ENCODE peak calls at places on chromosomes 4 and X, in eight cellular contexts. N is fibroblast of lung, D is GM23248, B is HCT116, K is A673, E is mammary epithelial cell, V is keratinocyte, U is astrocyte. P is an unnamed sample.

GRCh38 chr4:82823062-82823461 is 24.5 kb upstream of the SCD5 start:
- DNase-seq in N (peak), D (peak), B (no peak), K (no peak), E (no peak), V (no peak), U (peak), P (no peak)

GRCh38 chrX:34918856-34919255 is 23.7 kb upstream of the FAM47B start:
- DNase-seq in N (peak), D (peak), B (no peak), K (peak), E (peak), V (no peak), U (peak), P (peak)

GRCh38 chr4:152115794-152116193 is 355.0 kb upstream of the GATB start:
- DNase-seq in N (no peak), D (no peak), B (no peak), K (peak), E (no peak), V (no peak), U (no peak), P (peak)

GRCh38 chr4:37662306-37662705 is 23.9 kb downstream of the RELL1 start:
- DNase-seq in N (no peak), D (no peak), B (no peak), K (no peak), E (no peak), V (no peak), U (no peak), P (no peak)

GRCh38 chr4:128249787-128250668 is 37.6 kb downstream of the PGRMC2 start:
- DNase-seq in N (no peak), D (no peak), B (peak), K (peak), E (no peak), V (no peak), U (no peak), P (no peak)

GRCh38 chr4:108094923-108095482 is 73.7 kb downstream of the LEF1 start:
- DNase-seq in N (no peak), D (no peak), B (no peak), K (no peak), E (no peak), V (no peak), U (no peak), P (no peak)

GRCh38 chr4:101262683-101263082 is 84.6 kb downstream of the PPP3CA start:
- DNase-seq in N (no peak), D (no peak), B (no peak), K (no peak), E (no peak), V (no peak), U (no peak), P (no peak)

GRCh38 chrX:17009856-17010650 is 63.6 kb downstream of the REPS2 start:
- DNase-seq in N (no peak), D (no peak), B (no peak), K (no peak), E (no peak), V (no peak), U (no peak), P (no peak)

GRCh38 chrX:12973561-12974216 is 1.2 kb upstream of the TMSB4X start:
- DNase-seq in N (no peak), D (no peak), B (no peak), K (no peak), E (no peak), V (no peak), U (no peak), P (no peak)

GRCh38 chr4:48483777-48484493 is 792 bp downstream of the SLC10A4 start:
- DNase-seq in N (no peak), D (peak), B (no peak), K (no peak), E (no peak), V (no peak), U (no peak), P (no peak)

GRCh38 chr4:25727711-25728493 is 72.3 kb downstream of the SLC34A2 start:
- DNase-seq in N (no peak), D (no peak), B (no peak), K (no peak), E (peak), V (no peak), U (no peak), P (no peak)

GRCh38 chrX:13120017-13120416 is 75.6 kb upstream of the FAM9C start:
- DNase-seq in N (peak), D (peak), B (no peak), K (no peak), E (no peak), V (no peak), U (peak), P (no peak)

GRCh38 chrX:37998586-37999267 is 7.6 kb upstream of the SYTL5 start:
- DNase-seq in N (peak), D (peak), B (peak), K (no peak), E (peak), V (no peak), U (peak), P (no peak)

GRCh38 chr4:10783351-10783750 is 98.8 kb upstream of the CLNK start:
- DNase-seq in N (peak), D (peak), B (no peak), K (no peak), E (peak), V (no peak), U (peak), P (no peak)
- TF ChIP-seq EZH2 in N (no peak), D (no peak), B (no peak), K (no peak), E (no peak), V (no peak), U (no peak), P (no peak)

DNA sequence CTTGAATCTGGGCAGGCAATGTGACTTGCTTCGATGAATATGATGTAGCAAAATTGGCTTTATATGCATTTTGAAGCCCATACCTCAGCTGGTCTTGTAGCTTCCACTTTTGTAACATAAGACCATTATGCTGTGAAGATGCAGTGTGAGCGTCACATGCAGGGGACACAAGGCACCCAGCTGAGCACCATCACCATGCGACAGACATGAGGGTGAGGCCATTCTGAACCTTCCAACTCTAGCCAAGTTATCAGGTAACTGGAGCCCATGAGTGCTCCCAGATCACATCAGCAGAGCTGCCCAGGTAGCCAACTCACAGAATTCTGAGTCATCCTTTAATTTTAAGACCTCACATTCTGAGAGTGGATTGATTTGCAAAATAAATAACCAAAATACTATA is 705.9 kb downstream of the FSTL5 start:
- DNase-seq in N (no peak), D (no peak), B (no peak), K (no peak), E (no peak), V (no peak), U (no peak), P (no peak)
- H3K4me3 ChIP-seq in N (no peak), D (no peak), B (no peak), K (no peak), E (no peak), V (no peak), U (no peak), P (no peak)

DNA sequence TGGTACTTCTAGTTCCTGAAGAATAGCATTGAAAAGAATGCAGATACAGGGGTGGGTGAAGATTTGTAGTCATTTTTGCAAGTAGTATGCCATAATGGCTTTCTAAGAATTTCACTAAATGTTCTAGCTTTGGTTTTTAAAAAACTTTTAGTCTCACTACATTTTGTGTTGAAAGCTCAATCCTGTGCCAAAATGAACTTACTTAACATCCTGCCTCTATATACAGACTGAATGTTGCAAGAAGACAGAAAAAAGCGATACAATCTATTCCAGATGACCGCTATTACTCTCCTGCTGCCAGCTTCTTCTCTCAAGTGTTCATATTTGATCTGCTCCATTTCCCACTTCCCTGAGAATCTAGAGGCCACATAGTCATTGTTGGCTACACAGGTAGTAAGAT is 977.0 kb upstream of the ADGRL3 start:
- DNase-seq in N (no peak), D (no peak), B (no peak), K (no peak), E (no peak), V (no peak), U (no peak), P (no peak)
- TF ChIP-seq EZH2 in N (no peak), D (no peak), B (no peak), K (no peak), E (no peak), V (no peak), U (no peak), P (no peak)

GRCh38 chr4:184818216-184818564 is 7.6 kb downstream of the ACSL1 start:
- DNase-seq in N (no peak), D (no peak), B (no peak), K (no peak), E (no peak), V (no peak), U (no peak), P (no peak)
- H3K4me3 ChIP-seq in N (no peak), D (no peak), B (no peak), K (no peak), E (no peak), V (no peak), U (no peak), P (no peak)

GRCh38 chr4:169663402-169663801 is 43.0 kb downstream of the CLCN3 start:
- DNase-seq in N (no peak), D (no peak), B (no peak), K (no peak), E (no peak), V (no peak), U (no peak), P (no peak)

GRCh38 chr4:169664615-169665014 is 44.2 kb downstream of the CLCN3 start:
- DNase-seq in N (peak), D (peak), B (no peak), K (peak), E (no peak), V (no peak), U (peak), P (peak)

GRCh38 chr4:169663894-169664293 is 43.5 kb downstream of the CLCN3 start:
- DNase-seq in N (peak), D (no peak), B (no peak), K (peak), E (peak), V (no peak), U (peak), P (no peak)

GRCh38 chr4:169665039-169665732 is 44.8 kb downstream of the CLCN3 start:
- DNase-seq in N (peak), D (no peak), B (no peak), K (peak), E (no peak), V (no peak), U (no peak), P (no peak)

GRCh38 chr4:169668069-169668721 is 47.8 kb downstream of the CLCN3 start:
- DNase-seq in N (no peak), D (no peak), B (no peak), K (no peak), E (no peak), V (no peak), U (no peak), P (no peak)
- TF ChIP-seq EZH2 in N (no peak), D (no peak), B (no peak), K (no peak), E (no peak), V (no peak), U (no peak), P (no peak)

GRCh38 chr4:89535251-89535650 is 227.7 kb upstream of the GPRIN3 start:
- DNase-seq in N (no peak), D (peak), B (no peak), K (no peak), E (no peak), V (no peak), U (no peak), P (no peak)

GRCh38 chr4:89538171-89538570 is 230.6 kb upstream of the GPRIN3 start:
- DNase-seq in N (no peak), D (no peak), B (no peak), K (no peak), E (no peak), V (no peak), U (no peak), P (no peak)

GRCh38 chr4:89538886-89539285 is 231.3 kb upstream of the GPRIN3 start:
- DNase-seq in N (no peak), D (no peak), B (no peak), K (no peak), E (no peak), V (no peak), U (no peak), P (no peak)

GRCh38 chr4:89539374-89539773 is 231.8 kb upstream of the GPRIN3 start:
- DNase-seq in N (peak), D (peak), B (no peak), K (no peak), E (no peak), V (no peak), U (peak), P (no peak)

GRCh38 chr4:89537281-89537680 is 229.7 kb upstream of the GPRIN3 start:
- DNase-seq in N (no peak), D (no peak), B (no peak), K (no peak), E (no peak), V (no peak), U (no peak), P (no peak)
- H3K4me3 ChIP-seq in N (no peak), D (no peak), B (no peak), K (no peak), E (no peak), V (no peak), U (no peak), P (no peak)

DNA sequence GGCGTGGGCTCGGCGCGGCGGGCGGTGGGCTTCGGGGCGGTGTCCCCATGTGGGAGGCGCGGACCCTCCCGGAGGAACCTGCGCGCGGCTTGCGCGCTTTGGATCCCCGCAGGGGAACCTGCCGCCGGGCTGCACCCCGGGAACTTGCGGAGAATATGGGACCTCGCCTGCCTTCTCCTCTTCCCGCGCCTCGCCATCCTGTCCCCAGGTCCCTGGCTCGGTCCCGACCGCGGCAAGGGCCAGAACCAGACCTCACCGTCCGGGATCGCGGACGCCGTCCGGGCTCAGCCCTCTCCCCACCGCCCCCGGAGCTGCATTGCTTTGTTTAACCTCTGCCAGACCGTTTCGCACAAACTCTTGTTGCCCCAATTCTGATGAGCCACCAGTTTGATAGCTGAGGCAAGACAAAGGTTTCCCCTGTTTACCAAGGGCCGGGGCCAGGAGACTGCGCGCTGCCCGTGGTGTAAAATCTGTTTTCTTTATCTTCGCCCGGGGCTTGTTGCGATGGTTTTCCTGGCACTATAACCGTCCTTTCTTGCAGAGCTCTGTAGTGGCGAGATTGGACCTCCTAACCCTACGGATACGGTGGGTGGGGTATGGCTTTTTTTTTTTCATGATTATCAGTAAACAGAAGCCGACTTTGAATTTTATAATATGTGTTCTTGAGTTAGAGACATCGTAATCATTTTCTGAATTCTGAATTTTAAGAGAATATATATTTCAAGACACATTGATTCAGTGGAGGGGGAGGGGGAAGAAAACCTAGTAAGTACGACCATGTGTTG is 100.9 kb downstream of the CEP135 start:
- DNase-seq in N (peak), D (peak), B (peak), K (peak), E (peak), V (no peak), U (peak), P (no peak)
- TF ChIP-seq EZH2 in N (no peak), D (peak), B (no peak), K (no peak), E (peak), V (peak), U (peak), P (no peak)